ENCODE peak calls at places on chromosomes 4 and X, in nine cellular contexts. R is A673; H is ascending aorta; A is keratinocyte; Y is aorta; C is CD4-positive, CD25-positive, alpha-beta regulatory T cell; F is neuronal stem cell; O is right atrium auricular region; S is OCI-LY7. B is an unnamed sample.

GRCh38 chrX:69556094-69557011 is 52.2 kb downstream of the NALF2 start:
- DNase-seq in Y (no peak), C (no peak), O (no peak), A (no peak), H (no peak), R (peak; percentile 17), S (no peak), F (peak; percentile 31), B (peak; percentile 62)

GRCh38 chrX:38215141-38215540 is 5.5 kb downstream of the SRPX start:
- DNase-seq in R (no peak), A (no peak), Y (no peak), O (no peak), S (no peak), F (no peak), C (no peak), H (no peak), B (no peak)

GRCh38 chr4:53617101-53617680 is 25.9 kb upstream of the LNX1 start:
- DNase-seq in C (no peak), S (no peak), H (no peak), Y (no peak), F (no peak), R (no peak), A (no peak), O (no peak), B (no peak)

GRCh38 chr4:53591372-53591892 is at the start of gene LNX1:
- DNase-seq in Y (peak; percentile 48), H (no peak), C (no peak), R (no peak), F (no peak), A (peak; percentile 59), O (no peak), S (no peak), B (peak; percentile 62)

GRCh38 chrX:107716045-107716684 is 59.4 kb downstream of the TSC22D3 start:
- DNase-seq in F (peak; percentile 26), H (no peak), R (peak; percentile 23), C (peak; percentile 12), A (no peak), Y (peak; percentile 57), S (peak; percentile 24), O (no peak), B (peak; percentile 89)

GRCh38 chrX:135000516-135000915 is 9.7 kb downstream of the SMIM10 start:
- DNase-seq in H (no peak), R (no peak), O (no peak), A (no peak), F (no peak), C (no peak), S (no peak), Y (no peak), B (no peak)

GRCh38 chr4:154009191-154009590 is 220.3 kb upstream of the SFRP2 start:
- DNase-seq in C (no peak), S (no peak), A (no peak), O (no peak), Y (no peak), H (no peak), F (no peak), R (no peak), B (no peak)

GRCh38 chrX:111083101-111083500 is 12.9 kb upstream of the PAK3 start:
- DNase-seq in R (no peak), A (no peak), F (no peak), H (no peak), C (no peak), S (no peak), O (no peak), Y (no peak), B (no peak)

GRCh38 chrX:24099394-24099793 is 44.6 kb downstream of the EIF2S3 start:
- DNase-seq in A (no peak), F (no peak), S (no peak), Y (no peak), O (no peak), R (no peak), C (no peak), H (no peak), B (no peak)

GRCh38 chrX:150150081-150150779 is 211.9 kb upstream of the EOLA2 start:
- DNase-seq in H (no peak), R (no peak), C (no peak), S (no peak), Y (no peak), A (no peak), O (no peak), F (no peak), B (no peak)

GRCh38 chrX:150155396-150156048 is 207.6 kb upstream of the MAMLD1 start:
- DNase-seq in C (no peak), Y (peak; percentile 67), H (no peak), O (no peak), R (no peak), F (no peak), S (no peak), A (no peak), B (no peak)

GRCh38 chrX:150152036-150152435 is 211.1 kb upstream of the MAMLD1 start:
- DNase-seq in H (no peak), F (no peak), C (no peak), R (no peak), S (no peak), O (no peak), Y (no peak), A (no peak), B (no peak)

GRCh38 chrX:150150780-150151125 is 212.4 kb upstream of the MAMLD1 start:
- DNase-seq in Y (no peak), C (no peak), H (no peak), S (no peak), F (no peak), A (no peak), O (no peak), R (no peak), B (no peak)

GRCh38 chrX:150152546-150152945 is 210.6 kb upstream of the MAMLD1 start:
- DNase-seq in A (no peak), S (no peak), O (no peak), Y (no peak), H (no peak), C (no peak), R (no peak), F (no peak), B (no peak)
- H3K4me3 ChIP-seq in A (no peak overlapping the region), S (no peak overlapping the region), O (no peak overlapping the region), Y (no peak overlapping the region), H (no peak overlapping the region), C (no peak overlapping the region), R (no peak overlapping the region), F (no peak overlapping the region), B (no peak overlapping the region)

DNA sequence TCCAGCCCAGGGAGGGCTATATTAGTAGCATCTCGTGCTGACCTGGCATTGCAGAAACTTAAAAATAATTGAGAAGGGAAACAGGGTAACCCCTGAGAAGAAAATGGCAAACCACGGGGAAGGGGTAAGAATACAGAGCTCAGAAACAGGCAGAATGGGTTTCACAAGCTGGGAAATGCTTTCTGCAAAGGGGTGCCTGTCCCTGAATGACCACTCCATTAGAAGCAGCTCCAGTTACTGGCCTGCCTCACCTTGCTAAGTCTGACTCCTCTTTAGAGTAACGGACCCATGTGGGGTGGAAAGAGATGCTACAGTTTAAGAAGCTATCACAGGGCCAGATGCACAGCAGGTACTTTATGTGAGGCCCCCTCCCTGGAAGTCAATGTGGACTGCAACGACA is 2.5 kb downstream of the WDR1 start:
- DNase-seq in Y (no peak), A (no peak), H (no peak), R (no peak), F (no peak), O (no peak), S (no peak), C (no peak), B (no peak)
- H3K36me3 ChIP-seq in Y (no peaks in the 10 kb centered on the region), A (peaks cover 66% of the 10 kb centered on the region), H (peaks cover 59% of the 10 kb centered on the region), R (peaks cover 40% of the 10 kb centered on the region), F (peaks cover 48% of the 10 kb centered on the region), O (peaks cover 68% of the 10 kb centered on the region), S (peaks cover 66% of the 10 kb centered on the region), C (peaks cover 61% of the 10 kb centered on the region), B (peaks cover 32% of the 10 kb centered on the region)

GRCh38 chrX:3286196-3286920 is 60.1 kb downstream of the MXRA5 start:
- DNase-seq in O (no peak), S (no peak), R (peak; percentile 65), C (no peak), Y (peak; percentile 44), H (no peak), F (no peak), A (no peak), B (no peak)
- H3K4me3 ChIP-seq in O (no peak overlapping the region), S (no peak overlapping the region), R (no peak overlapping the region), C (no peak overlapping the region), Y (no peak overlapping the region), H (no peak overlapping the region), F (no peak overlapping the region), A (peak overlapping the region; percentile 20), B (no peak overlapping the region)

GRCh38 chr4:38686682-38687081 is 22.7 kb downstream of the KLF3 start:
- DNase-seq in O (no peak), F (no peak), C (no peak), H (no peak), Y (no peak), S (no peak), A (no peak), R (no peak), B (no peak)

GRCh38 chr4:38683265-38683664 is 19.3 kb downstream of the KLF3 start:
- DNase-seq in F (no peak), S (no peak), O (no peak), C (no peak), Y (no peak), A (no peak), H (no peak), R (no peak), B (no peak)

GRCh38 chr4:38687571-38688011 is 23.6 kb downstream of the KLF3 start:
- DNase-seq in Y (no peak), O (no peak), S (no peak), F (no peak), C (no peak), A (no peak), H (no peak), R (no peak), B (no peak)

GRCh38 chr4:38684271-38684670 is 20.3 kb downstream of the KLF3 start:
- DNase-seq in F (no peak), A (no peak), R (no peak), O (no peak), Y (no peak), H (no peak), C (no peak), S (no peak), B (no peak)

DNA sequence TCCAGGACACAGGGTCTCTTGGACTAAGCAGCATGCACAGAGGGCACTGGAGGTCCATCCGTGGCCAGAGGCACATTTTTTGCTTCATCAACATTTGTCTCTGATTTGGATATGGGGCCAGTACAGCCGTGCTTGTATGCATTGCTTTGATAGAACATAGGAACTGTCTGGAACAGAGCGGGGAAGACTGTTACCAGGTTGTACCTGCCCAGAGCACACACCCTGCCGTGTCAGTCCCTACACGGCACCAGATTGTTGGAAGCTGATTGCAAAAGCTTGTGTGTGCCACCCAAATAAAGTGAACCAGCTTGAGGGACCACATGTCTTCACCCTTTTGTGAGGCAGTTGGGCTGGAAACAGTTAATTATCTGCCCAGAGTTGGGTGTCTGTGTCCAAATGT is 21.0 kb downstream of the KLF3 start:
- DNase-seq in C (no peak), A (no peak), Y (no peak), O (no peak), H (no peak), F (no peak), S (no peak), R (no peak), B (no peak)
- H3K36me3 ChIP-seq in C (peaks cover 84% of the 10 kb centered on the region), A (peaks cover 45% of the 10 kb centered on the region), Y (peaks cover 9% of the 10 kb centered on the region), O (peaks cover 40% of the 10 kb centered on the region), H (peaks cover 46% of the 10 kb centered on the region), F (peaks cover 28% of the 10 kb centered on the region), S (no peaks in the 10 kb centered on the region), R (peaks cover 49% of the 10 kb centered on the region), B (peaks cover 14% of the 10 kb centered on the region)